ENCODE peak calls at places on chromosomes 11 and 22, in nine cellular contexts. A, F, Q, N, I, X, C, Z and J are unnamed samples.

GRCh38 chr11:95788921-95789505 is 569 bp downstream of the FAM76B start:
- DNase-seq in A (no peak), F (peak), Q (peak), N (no peak), I (peak), X (no peak), C (peak), Z (peak), J (no peak)

GRCh38 chr11:46977038-46977818 is 40.7 kb downstream of the CSTPP1 start:
- DNase-seq in A (no peak), F (no peak), Q (no peak), N (no peak), I (peak), X (no peak), C (peak), Z (no peak), J (no peak)

GRCh38 chr11:70271635-70271953 is 1.1 kb downstream of the PPFIA1 start:
- DNase-seq in A (no peak), F (no peak), Q (no peak), N (no peak), I (no peak), X (no peak), C (no peak), Z (no peak), J (no peak)

GRCh38 chr22:27344546-27344945 is 457.0 kb downstream of the MN1 start:
- DNase-seq in A (no peak), F (no peak), Q (peak), N (no peak), I (no peak), X (no peak), C (no peak), Z (no peak), J (no peak)

GRCh38 chr22:35066768-35067167 is 810 bp downstream of the ISX start:
- DNase-seq in A (no peak), F (no peak), Q (no peak), N (no peak), I (no peak), X (no peak), C (no peak), Z (no peak), J (no peak)

GRCh38 chr11:113202431-113202830 is 112.0 kb upstream of the TTC12 start:
- DNase-seq in A (no peak), F (no peak), Q (no peak), N (no peak), I (no peak), X (no peak), C (no peak), Z (no peak), J (no peak)

GRCh38 chr11:99154277-99154676 is 133.5 kb downstream of the CNTN5 start:
- DNase-seq in A (no peak), F (no peak), Q (no peak), N (no peak), I (no peak), X (no peak), C (no peak), Z (no peak), J (no peak)

GRCh38 chr11:19660076-19660475 is 52.6 kb upstream of the NAV2 start:
- DNase-seq in A (no peak), F (peak), Q (no peak), N (no peak), I (no peak), X (no peak), C (no peak), Z (peak), J (peak)

GRCh38 chr11:49533204-49533603 is 324.8 kb upstream of the FOLH1 start:
- DNase-seq in A (no peak), F (no peak), Q (no peak), N (no peak), I (no peak), X (no peak), C (no peak), Z (no peak), J (no peak)

DNA sequence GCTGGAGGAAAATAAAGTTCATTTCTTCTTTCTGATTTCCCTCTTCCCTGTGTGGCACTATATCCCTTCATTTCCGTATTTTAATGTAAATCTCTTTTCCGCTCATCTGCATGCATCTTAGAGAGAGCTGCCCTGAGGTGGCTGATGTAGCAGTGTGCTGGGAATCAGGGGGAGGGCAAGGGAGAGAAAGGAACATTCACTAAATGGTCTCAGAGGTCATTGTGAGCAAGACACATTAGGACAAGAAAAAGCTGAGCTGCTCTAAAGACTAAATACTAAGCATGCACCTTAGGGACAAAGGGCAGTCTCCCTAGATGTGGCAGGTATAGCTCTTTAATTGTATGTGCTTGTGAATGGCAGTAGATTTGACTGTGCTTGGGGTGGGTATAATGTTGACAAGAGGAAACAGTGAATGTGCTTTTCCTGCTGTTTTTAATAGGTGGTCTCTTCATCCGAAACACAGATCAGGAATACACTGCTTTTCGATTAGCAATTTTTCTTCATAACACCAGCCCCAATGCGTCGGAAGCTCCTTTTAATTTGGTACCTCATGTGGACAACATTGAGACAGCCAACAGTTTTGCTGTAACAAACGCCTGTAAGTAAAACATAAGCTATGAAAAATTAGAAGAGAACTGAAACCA is 2.1 kb downstream of the GRIA4 start:
- DNase-seq in A (no peak), F (no peak), Q (no peak), N (no peak), I (peak), X (no peak), C (peak), Z (no peak), J (no peak)
- H3K4me3 ChIP-seq in A (no peak), F (no peak), Q (no peak), N (no peak), I (peak), X (no peak), C (peak), Z (no peak), J (no peak)

GRCh38 chr22:38700271-38700788 is 413 bp downstream of the JOSD1 start:
- DNase-seq in A (no peak), F (no peak), Q (peak), N (peak), I (peak), X (no peak), C (peak), Z (peak), J (no peak)

GRCh38 chr22:38699784-38700183 is 959 bp downstream of the JOSD1 start:
- DNase-seq in A (no peak), F (no peak), Q (no peak), N (no peak), I (no peak), X (no peak), C (no peak), Z (peak), J (no peak)

GRCh38 chr22:38698407-38699094 is 2.2 kb downstream of the JOSD1 start:
- DNase-seq in A (no peak), F (no peak), Q (no peak), N (no peak), I (no peak), X (no peak), C (no peak), Z (no peak), J (no peak)

GRCh38 chr22:38699143-38699542 is 1.6 kb downstream of the JOSD1 start:
- DNase-seq in A (no peak), F (no peak), Q (no peak), N (no peak), I (no peak), X (no peak), C (no peak), Z (no peak), J (no peak)

DNA sequence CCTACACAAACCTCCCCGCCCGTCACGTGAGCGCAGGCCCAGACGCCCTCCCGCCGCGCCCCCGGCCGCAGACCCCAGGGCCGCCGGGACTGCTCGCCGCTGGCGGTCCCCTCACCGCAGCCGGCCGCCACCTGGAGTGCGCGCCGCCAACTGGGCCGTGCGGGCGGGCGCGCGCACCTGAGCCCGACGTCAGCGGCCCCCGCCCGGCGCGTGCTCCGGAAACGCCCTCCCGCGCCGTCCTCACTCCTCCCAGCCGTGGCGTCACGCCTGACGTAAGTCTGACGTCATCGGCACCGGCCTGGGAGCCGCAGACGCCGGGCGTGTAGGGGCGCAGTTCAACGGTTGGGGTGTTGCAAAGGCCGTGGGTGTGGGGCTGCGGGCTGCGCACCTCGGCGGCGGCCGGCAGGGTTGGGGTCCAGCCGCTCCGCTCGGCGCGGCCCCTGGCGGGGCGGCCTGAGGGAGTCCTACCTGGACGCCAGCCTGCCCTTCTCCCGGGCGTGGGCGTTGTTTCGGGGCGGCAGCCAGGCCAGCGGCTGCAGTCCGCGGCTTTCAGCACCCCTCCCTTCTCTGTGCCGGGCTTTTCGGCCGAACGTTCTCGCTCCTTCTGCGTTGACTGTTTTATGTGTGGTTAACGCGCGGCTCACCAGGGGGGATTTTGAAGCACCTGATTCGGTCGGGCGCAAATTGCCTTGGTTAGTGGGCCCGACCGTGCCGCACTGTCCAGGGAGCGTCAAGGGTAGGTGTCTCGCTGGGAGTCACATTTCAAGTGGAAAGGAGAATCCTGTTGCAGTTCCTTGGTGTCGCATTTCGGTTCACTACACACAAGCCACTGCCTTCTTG is at the start of gene JOSD1:
- DNase-seq in A (peak), F (peak), Q (peak), N (peak), I (peak), X (no peak), C (peak), Z (peak), J (peak)
- TF ChIP-seq CTCF in A (no peak), F (no peak), Q (no peak), N (no peak), I (peak), X (no peak), C (no peak), Z (no peak), J (no peak)

GRCh38 chr11:68011046-68011943 is 1.2 kb downstream of the ALDH3B1 start:
- DNase-seq in A (no peak), F (no peak), Q (no peak), N (no peak), I (no peak), X (no peak), C (no peak), Z (no peak), J (no peak)
- H3K4me3 ChIP-seq in A (no peak), F (peak), Q (no peak), N (no peak), I (no peak), X (peak), C (no peak), Z (peak), J (no peak)

DNA sequence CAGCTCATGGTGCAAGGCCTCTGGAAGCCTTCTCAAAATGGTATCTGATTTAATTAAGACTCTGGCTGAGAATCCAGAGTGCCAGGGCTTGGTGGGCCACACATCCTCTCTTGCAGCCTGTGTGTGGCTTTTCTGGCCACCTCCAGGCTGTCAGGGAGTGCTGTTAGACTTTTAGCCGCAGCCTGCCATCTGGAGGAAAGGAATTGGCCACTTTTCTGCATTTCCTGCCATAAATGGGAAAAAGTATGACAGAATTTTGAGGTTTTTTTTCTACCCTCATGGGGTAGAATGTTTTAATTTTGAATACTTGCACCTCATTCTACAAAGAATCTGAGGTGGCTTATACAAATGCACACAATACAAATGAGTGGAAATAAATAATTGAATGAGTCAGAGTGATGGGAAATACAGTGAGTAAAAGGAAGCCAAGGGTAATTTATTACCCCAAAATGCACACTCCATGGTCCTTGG is 218.4 kb downstream of the ADAMTS15 start:
- DNase-seq in A (no peak), F (no peak), Q (no peak), N (no peak), I (no peak), X (no peak), C (no peak), Z (peak), J (no peak)
- TF ChIP-seq CTCF in A (peak), F (no peak), Q (no peak), N (no peak), I (no peak), X (peak), C (no peak), Z (peak), J (no peak)

GRCh38 chr11:64074239-64074638 is 38.5 kb downstream of the FLRT1 start:
- DNase-seq in A (no peak), F (peak), Q (peak), N (no peak), I (no peak), X (no peak), C (no peak), Z (peak), J (no peak)

GRCh38 chr11:64072871-64073270 is 37.1 kb downstream of the FLRT1 start:
- DNase-seq in A (no peak), F (no peak), Q (no peak), N (no peak), I (no peak), X (no peak), C (no peak), Z (no peak), J (no peak)

GRCh38 chr11:64072403-64072802 is 36.7 kb downstream of the FLRT1 start:
- DNase-seq in A (no peak), F (no peak), Q (no peak), N (no peak), I (no peak), X (no peak), C (no peak), Z (no peak), J (no peak)

GRCh38 chr11:64071849-64072248 is 36.1 kb downstream of the FLRT1 start:
- DNase-seq in A (no peak), F (no peak), Q (no peak), N (no peak), I (no peak), X (no peak), C (no peak), Z (no peak), J (no peak)

GRCh38 chr11:64073542-64073941 is 37.8 kb downstream of the FLRT1 start:
- DNase-seq in A (no peak), F (no peak), Q (no peak), N (no peak), I (no peak), X (no peak), C (no peak), Z (no peak), J (no peak)
- H3K4me3 ChIP-seq in A (no peak), F (no peak), Q (no peak), N (no peak), I (no peak), X (no peak), C (no peak), Z (no peak), J (no peak)

GRCh38 chr11:121722431-121723256 is 269.9 kb upstream of the SORL1-AS1 start:
- DNase-seq in A (peak), F (peak), Q (peak), N (peak), I (peak), X (peak), C (peak), Z (peak), J (no peak)
- TF ChIP-seq CTCF in A (no peak), F (no peak), Q (no peak), N (no peak), I (no peak), X (peak), C (no peak), Z (peak), J (no peak)

DNA sequence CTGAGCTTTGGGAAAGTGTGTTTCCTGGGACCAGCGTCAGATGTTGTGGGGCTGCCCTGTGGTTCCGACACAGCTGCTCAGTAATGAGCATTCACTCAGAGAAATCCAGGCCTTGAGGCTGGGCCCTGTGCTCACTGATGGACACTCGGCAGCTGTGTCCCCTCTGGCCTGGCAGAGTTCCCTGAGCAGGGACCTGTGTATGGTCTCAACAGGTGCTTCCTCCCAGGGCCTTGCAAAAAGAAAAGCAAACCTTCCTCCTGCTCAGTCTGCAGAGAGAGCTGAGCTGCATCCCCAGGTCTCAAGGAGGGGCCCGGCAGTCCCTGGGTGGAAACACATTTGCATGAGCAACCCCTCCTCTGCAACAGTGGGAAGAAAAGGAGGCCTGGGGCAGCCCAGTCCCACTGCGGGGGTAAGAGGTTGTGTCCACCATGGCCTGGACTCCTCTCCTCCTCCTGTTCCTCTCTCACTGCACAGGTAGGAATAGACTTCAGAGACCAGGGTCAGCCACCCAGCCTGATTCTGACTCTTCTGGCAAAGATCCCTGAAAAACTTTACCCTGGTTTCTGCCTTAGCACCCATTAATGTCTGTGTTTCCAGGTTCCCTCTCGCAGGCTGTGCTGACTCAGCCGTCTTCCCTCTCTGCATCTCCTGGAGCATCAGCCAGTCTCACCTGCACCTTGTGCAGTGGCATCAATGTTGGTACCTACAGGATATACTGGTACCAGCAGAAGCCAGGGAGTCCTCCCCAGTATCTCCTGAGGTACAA is 131.2 kb downstream of the VPREB1 start:
- DNase-seq in A (no peak), F (no peak), Q (no peak), N (no peak), I (no peak), X (no peak), C (no peak), Z (no peak), J (no peak)
- H3K4me3 ChIP-seq in A (no peak), F (no peak), Q (no peak), N (no peak), I (no peak), X (no peak), C (no peak), Z (no peak), J (no peak)